ENCODE peak calls at places on chromosomes 2 and 18, in five cellular contexts. One of them, this sample, is unnamed.
A peak's percentile ranks its signal among the peaks of the same experiment; 100 is the strongest.

GRCh38 chr2:30756051-30756719 is 51.1 kb downstream of the CAPN13 start:
- DNase-seq in heart left ventricle: no peak
- DNase-seq in breast epithelium: peak; percentile 66
- DNase-seq in ovary: no peak
- DNase-seq in NB4: peak; percentile 38
- DNase-seq in this sample: no peak

GRCh38 chr2:98757904-98758421 is 27.0 kb upstream of the MGAT4A start:
- DNase-seq in heart left ventricle: peak; percentile 79
- DNase-seq in breast epithelium: peak; percentile 73
- DNase-seq in ovary: peak; percentile 73
- DNase-seq in NB4: peak; percentile 98
- DNase-seq in this sample: no peak

GRCh38 chr2:74564222-74564621 is 9.7 kb downstream of the DOK1 start:
- DNase-seq in heart left ventricle: no peak
- DNase-seq in breast epithelium: no peak
- DNase-seq in ovary: no peak
- DNase-seq in NB4: no peak
- DNase-seq in this sample: no peak

GRCh38 chr2:169131587-169132512 is 62.5 kb downstream of the DHRS9 start:
- DNase-seq in heart left ventricle: no peak
- DNase-seq in breast epithelium: no peak
- DNase-seq in ovary: no peak
- DNase-seq in NB4: peak; percentile 80
- DNase-seq in this sample: peak; percentile 63

GRCh38 chr18:42363446-42363845 is 408.4 kb downstream of the PIK3C3 start:
- DNase-seq in heart left ventricle: no peak
- DNase-seq in breast epithelium: no peak
- DNase-seq in ovary: no peak
- DNase-seq in NB4: no peak
- DNase-seq in this sample: no peak

GRCh38 chr18:50287028-50287440 is 458 bp downstream of the CXXC1 start:
- DNase-seq in heart left ventricle: no peak
- DNase-seq in breast epithelium: no peak
- DNase-seq in ovary: no peak
- DNase-seq in NB4: no peak
- DNase-seq in this sample: peak; percentile 82

GRCh38 chr18:48803951-48804855 is 146.6 kb downstream of the SMAD7 start:
- DNase-seq in heart left ventricle: peak; percentile 29
- DNase-seq in breast epithelium: peak; percentile 42
- DNase-seq in ovary: peak; percentile 15
- DNase-seq in NB4: no peak
- DNase-seq in this sample: no peak

GRCh38 chr2:127080941-127081769 is 25.8 kb downstream of the BIN1 start:
- DNase-seq in heart left ventricle: no peak
- DNase-seq in breast epithelium: no peak
- DNase-seq in ovary: no peak
- DNase-seq in NB4: peak; percentile 56
- DNase-seq in this sample: no peak

GRCh38 chr2:205684871-205685313 is 2.6 kb downstream of the NRP2 start:
- DNase-seq in heart left ventricle: no peak
- DNase-seq in breast epithelium: no peak
- DNase-seq in ovary: no peak
- DNase-seq in NB4: no peak
- DNase-seq in this sample: no peak

GRCh38 chr2:232920055-232920454 is 50.0 kb downstream of the SNORC start:
- DNase-seq in heart left ventricle: no peak
- DNase-seq in breast epithelium: no peak
- DNase-seq in ovary: no peak
- DNase-seq in NB4: no peak
- DNase-seq in this sample: no peak

GRCh38 chr2:104856086-104856972 is 2.4 kb downstream of the POU3F3 start:
- DNase-seq in heart left ventricle: no peak
- DNase-seq in breast epithelium: no peak
- DNase-seq in ovary: no peak
- DNase-seq in NB4: peak; percentile 20
- DNase-seq in this sample: peak; percentile 25

GRCh38 chr18:50013363-50014138 is 181.4 kb downstream of the MYO5B start:
- DNase-seq in heart left ventricle: no peak
- DNase-seq in breast epithelium: no peak
- DNase-seq in ovary: no peak
- DNase-seq in NB4: no peak
- DNase-seq in this sample: no peak

GRCh38 chr18:7273301-7273911 is 42.5 kb downstream of the LRRC30 start:
- DNase-seq in heart left ventricle: peak; percentile 89
- DNase-seq in breast epithelium: no peak
- DNase-seq in ovary: peak; percentile 24
- DNase-seq in NB4: peak; percentile 84
- DNase-seq in this sample: no peak

GRCh38 chr18:23964282-23965238 is 50.0 kb upstream of the TTC39C start:
- DNase-seq in heart left ventricle: no peak
- DNase-seq in breast epithelium: no peak
- DNase-seq in ovary: no peak
- DNase-seq in NB4: peak; percentile 22
- DNase-seq in this sample: peak; percentile 16

GRCh38 chr18:28999711-29000110 is 822.8 kb upstream of the CDH2 start:
- DNase-seq in heart left ventricle: no peak
- DNase-seq in breast epithelium: no peak
- DNase-seq in ovary: no peak
- DNase-seq in NB4: no peak
- DNase-seq in this sample: no peak

GRCh38 chr2:16025876-16026640 is 85.7 kb downstream of the MYCN start:
- DNase-seq in heart left ventricle: no peak
- DNase-seq in breast epithelium: no peak
- DNase-seq in ovary: no peak
- DNase-seq in NB4: no peak
- DNase-seq in this sample: no peak

GRCh38 chr2:157439792-157440186 is 4.1 kb downstream of the CYTIP start:
- DNase-seq in heart left ventricle: no peak
- DNase-seq in breast epithelium: no peak
- DNase-seq in ovary: no peak
- DNase-seq in NB4: peak; percentile 52
- DNase-seq in this sample: no peak

GRCh38 chr2:97355176-97355575 is 234.5 kb downstream of the ANKRD36B start:
- DNase-seq in heart left ventricle: no peak
- DNase-seq in breast epithelium: no peak
- DNase-seq in ovary: no peak
- DNase-seq in NB4: no peak
- DNase-seq in this sample: no peak

GRCh38 chr2:164785447-164785846 is 56.2 kb downstream of the COBLL1 start:
- DNase-seq in heart left ventricle: no peak
- DNase-seq in breast epithelium: no peak
- DNase-seq in ovary: no peak
- DNase-seq in NB4: no peak
- DNase-seq in this sample: no peak

GRCh38 chr18:44801796-44802195 is 121.1 kb downstream of the SETBP1 start:
- DNase-seq in heart left ventricle: no peak
- DNase-seq in breast epithelium: no peak
- DNase-seq in ovary: no peak
- DNase-seq in NB4: no peak
- DNase-seq in this sample: no peak

GRCh38 chr18:52045946-52046345 is 294.1 kb upstream of the DCC start:
- DNase-seq in heart left ventricle: no peak
- DNase-seq in breast epithelium: no peak
- DNase-seq in ovary: no peak
- DNase-seq in NB4: no peak
- DNase-seq in this sample: no peak

GRCh38 chr2:68556384-68556783 is 87.0 kb upstream of the PROKR1 start:
- DNase-seq in heart left ventricle: no peak
- DNase-seq in breast epithelium: no peak
- DNase-seq in ovary: no peak
- DNase-seq in NB4: no peak
- DNase-seq in this sample: no peak

GRCh38 chr2:68559692-68560091 is 83.7 kb upstream of the PROKR1 start:
- DNase-seq in heart left ventricle: no peak
- DNase-seq in breast epithelium: no peak
- DNase-seq in ovary: no peak
- DNase-seq in NB4: no peak
- DNase-seq in this sample: no peak

GRCh38 chr2:68561372-68561771 is 82.0 kb upstream of the PROKR1 start:
- DNase-seq in heart left ventricle: no peak
- DNase-seq in breast epithelium: no peak
- DNase-seq in ovary: no peak
- DNase-seq in NB4: no peak
- DNase-seq in this sample: no peak

GRCh38 chr2:68560583-68560982 is 82.8 kb upstream of the PROKR1 start:
- DNase-seq in heart left ventricle: no peak
- DNase-seq in breast epithelium: no peak
- DNase-seq in ovary: no peak
- DNase-seq in NB4: no peak
- DNase-seq in this sample: no peak

DNA sequence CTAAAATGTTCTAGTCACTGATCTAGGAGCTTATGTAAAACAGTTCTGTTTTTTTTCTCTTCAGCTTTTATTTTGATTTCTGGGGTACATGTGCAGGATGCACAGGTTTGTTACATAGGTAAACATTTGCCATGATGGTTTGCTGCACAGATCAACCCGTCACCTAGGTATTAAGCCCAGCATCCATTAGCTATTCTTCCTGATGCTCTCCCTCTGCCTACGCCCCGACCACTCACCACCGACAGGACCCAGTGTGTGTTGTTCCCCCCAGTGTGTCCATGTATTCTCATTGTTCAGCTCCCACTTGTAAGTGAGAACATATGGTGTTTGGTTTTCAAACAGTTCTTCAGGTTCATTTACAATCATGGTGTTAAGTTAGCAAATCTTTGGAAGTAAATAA is 84.8 kb upstream of the PROKR1 start:
- DNase-seq in heart left ventricle: no peak
- DNase-seq in breast epithelium: no peak
- DNase-seq in ovary: no peak
- DNase-seq in NB4: no peak
- DNase-seq in this sample: no peak
- TF ChIP-seq POLR2A in heart left ventricle: no peak
- TF ChIP-seq POLR2A in breast epithelium: no peak
- TF ChIP-seq POLR2A in ovary: no peak
- TF ChIP-seq POLR2A in NB4: no peak
- TF ChIP-seq POLR2A in this sample: no peak

GRCh38 chr18:1778496-1779178 is 792.7 kb downstream of the METTL4 start:
- DNase-seq in heart left ventricle: no peak
- DNase-seq in breast epithelium: no peak
- DNase-seq in ovary: no peak
- DNase-seq in NB4: no peak
- DNase-seq in this sample: no peak

GRCh38 chr18:1777843-1778242 is 793.5 kb downstream of the METTL4 start:
- DNase-seq in heart left ventricle: no peak
- DNase-seq in breast epithelium: no peak
- DNase-seq in ovary: no peak
- DNase-seq in NB4: no peak
- DNase-seq in this sample: no peak

GRCh38 chr18:1779587-1779986 is 791.7 kb downstream of the METTL4 start:
- DNase-seq in heart left ventricle: no peak
- DNase-seq in breast epithelium: no peak
- DNase-seq in ovary: no peak
- DNase-seq in NB4: no peak
- DNase-seq in this sample: no peak

GRCh38 chr18:1774261-1774660 is 797.0 kb downstream of the METTL4 start:
- DNase-seq in heart left ventricle: no peak
- DNase-seq in breast epithelium: no peak
- DNase-seq in ovary: no peak
- DNase-seq in NB4: no peak
- DNase-seq in this sample: no peak
- TF ChIP-seq POLR2A in heart left ventricle: no peak
- TF ChIP-seq POLR2A in breast epithelium: no peak
- TF ChIP-seq POLR2A in ovary: no peak
- TF ChIP-seq POLR2A in NB4: no peak
- TF ChIP-seq POLR2A in this sample: no peak

DNA sequence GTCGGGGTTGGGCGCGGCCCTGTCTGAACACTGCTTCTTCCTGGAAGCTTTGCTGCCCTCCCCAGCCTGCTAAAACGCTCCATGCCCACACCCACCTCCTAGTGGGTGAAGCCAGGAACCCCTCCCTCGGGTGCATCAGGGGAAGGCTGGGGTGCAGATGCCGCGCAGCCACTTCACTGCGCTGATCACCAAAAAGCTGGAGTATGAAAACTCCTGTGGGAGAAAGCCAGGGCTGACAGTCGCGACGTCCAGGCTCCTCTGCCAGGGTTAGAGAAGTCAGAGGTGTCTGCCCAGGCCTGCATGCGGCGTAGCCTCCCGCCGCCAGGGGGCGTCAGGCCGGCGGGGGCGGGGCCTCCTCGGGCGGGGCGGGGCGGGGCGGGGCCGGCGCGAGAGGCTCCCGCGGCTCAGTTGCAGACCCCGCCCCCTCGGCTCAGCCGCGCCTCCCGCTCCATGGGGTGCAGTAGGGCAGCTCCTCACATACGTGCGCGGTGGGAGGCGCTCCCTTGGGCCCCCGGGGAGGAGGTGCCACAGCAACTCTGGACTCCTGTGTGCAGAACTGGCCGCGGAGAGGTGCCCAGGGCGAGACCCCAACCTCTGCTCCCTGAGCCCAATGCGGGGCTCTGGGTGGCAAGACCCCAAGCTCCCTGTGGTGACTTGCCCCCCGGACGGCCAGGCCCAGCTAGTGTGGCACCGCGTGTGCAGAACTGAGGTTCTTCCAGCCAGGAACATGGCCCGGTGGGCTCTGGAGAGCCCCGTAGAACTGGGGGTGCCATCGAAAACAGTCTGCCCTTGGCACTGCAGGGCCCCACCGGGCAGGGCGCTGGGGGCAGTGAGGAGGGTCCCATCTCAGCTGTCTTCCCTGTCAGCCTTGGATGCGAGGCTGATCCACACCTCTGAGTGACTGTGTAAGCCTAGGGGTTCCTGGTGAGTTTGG is 1.8 kb upstream of the RNPEPL1 start:
- DNase-seq in heart left ventricle: peak; percentile 96
- DNase-seq in breast epithelium: peak; percentile 90
- DNase-seq in ovary: peak; percentile 91
- DNase-seq in NB4: peak; percentile 93
- DNase-seq in this sample: peak; percentile 98
- TF ChIP-seq POLR2A in heart left ventricle: peak; percentile 60
- TF ChIP-seq POLR2A in breast epithelium: no peak
- TF ChIP-seq POLR2A in ovary: no peak
- TF ChIP-seq POLR2A in NB4: no peak
- TF ChIP-seq POLR2A in this sample: peak; percentile 27

GRCh38 chr18:11982981-11983380 is 1.7 kb downstream of the IMPA2 start:
- DNase-seq in heart left ventricle: no peak
- DNase-seq in breast epithelium: no peak
- DNase-seq in ovary: no peak
- DNase-seq in NB4: peak; percentile 63
- DNase-seq in this sample: peak; percentile 46

GRCh38 chr18:11980555-11981382 is 538 bp upstream of the IMPA2 start:
- DNase-seq in heart left ventricle: peak; percentile 99
- DNase-seq in breast epithelium: peak; percentile 98
- DNase-seq in ovary: peak; percentile 99
- DNase-seq in NB4: peak; percentile 99
- DNase-seq in this sample: peak; percentile 99

GRCh38 chr18:11980148-11980554 is 1.2 kb upstream of the IMPA2 start:
- DNase-seq in heart left ventricle: no peak
- DNase-seq in breast epithelium: no peak
- DNase-seq in ovary: no peak
- DNase-seq in NB4: no peak
- DNase-seq in this sample: no peak

GRCh38 chr18:11981633-11982366 is 493 bp downstream of the IMPA2 start:
- DNase-seq in heart left ventricle: peak; percentile 45
- DNase-seq in breast epithelium: no peak
- DNase-seq in ovary: peak; percentile 75
- DNase-seq in NB4: peak; percentile 66
- DNase-seq in this sample: peak; percentile 58

DNA sequence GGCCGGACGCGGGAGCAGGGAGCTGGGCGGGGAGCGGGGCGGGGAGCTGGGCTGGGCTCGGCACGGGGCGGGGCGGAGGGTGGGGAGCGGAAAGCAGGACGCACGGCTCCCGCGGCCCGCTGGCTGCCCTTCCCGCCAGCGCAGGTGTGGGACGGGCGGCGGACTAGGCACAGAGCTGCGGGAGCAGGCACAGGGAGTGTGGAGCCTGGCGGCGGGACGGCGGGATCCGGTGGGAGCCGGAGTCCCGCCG is at the start of gene IMPA2:
- DNase-seq in heart left ventricle: no peak
- DNase-seq in breast epithelium: no peak
- DNase-seq in ovary: no peak
- DNase-seq in NB4: no peak
- DNase-seq in this sample: no peak
- TF ChIP-seq POLR2A in heart left ventricle: peak; percentile 88
- TF ChIP-seq POLR2A in breast epithelium: peak; percentile 55
- TF ChIP-seq POLR2A in ovary: peak; percentile 54
- TF ChIP-seq POLR2A in NB4: peak; percentile 60
- TF ChIP-seq POLR2A in this sample: no peak

This sample was measured in erythroblast.